ENCODE peak calls at places on chromosomes 3 and 15, in nine cellular contexts. W is WTC11, V is ovary, X is AG04450, U is adrenal gland, R is H9, Q is activated B cell treated with CpG ODN at 0.5 μM for 24 hours, Z is esophagus muscularis mucosa, Y is AG09309. E is an unnamed sample.

GRCh38 chr3:192422321-192422997 is 304.9 kb downstream of the FGF12 start:
- DNase-seq in Q (no peak), V (no peak), R (no peak), W (no peak), X (no peak), Y (no peak), U (no peak), Z (no peak), E (no peak)

GRCh38 chr3:169227911-169228310 is 435.6 kb downstream of the MECOM start:
- DNase-seq in Y (peak), V (no peak), X (no peak), Z (no peak), W (no peak), R (no peak), Q (no peak), U (no peak), E (no peak)

GRCh38 chr3:58013973-58014649 is 5.9 kb downstream of the FLNB start:
- DNase-seq in W (no peak), Y (peak), R (no peak), Q (no peak), U (no peak), V (peak), Z (no peak), X (peak), E (no peak)

GRCh38 chr15:78414608-78415250 is 23.3 kb upstream of the IREB2 start:
- DNase-seq in V (no peak), W (no peak), X (no peak), Z (no peak), U (no peak), Y (no peak), Q (no peak), R (no peak), E (no peak)

GRCh38 chr3:111861396-111861795 is 2.3 kb downstream of the PHLDB2 start:
- DNase-seq in R (no peak), Q (no peak), Y (no peak), Z (no peak), X (no peak), U (no peak), W (no peak), V (no peak), E (no peak)

GRCh38 chr3:5058463-5058862 is 63.6 kb upstream of the ARL8B start:
- DNase-seq in R (no peak), W (no peak), Z (no peak), X (no peak), Q (no peak), U (no peak), Y (peak), V (no peak), E (no peak)

GRCh38 chr3:184335661-184336483 is 1.5 kb upstream of the FAM131A start:
- DNase-seq in Y (no peak), Q (peak), V (peak), R (peak), W (peak), U (peak), X (no peak), Z (peak), E (peak)

GRCh38 chr3:105448338-105448982 is 81.8 kb downstream of the ALCAM start:
- DNase-seq in Y (no peak), X (no peak), Z (no peak), Q (no peak), W (no peak), R (no peak), U (no peak), V (no peak), E (no peak)

GRCh38 chr3:45642731-45643152 is 46.5 kb upstream of the SACM1L start:
- DNase-seq in R (no peak), Z (no peak), W (no peak), V (no peak), Q (no peak), X (no peak), U (no peak), Y (no peak), E (no peak)

GRCh38 chr3:155230382-155230781 is 63.1 kb downstream of the STRIT1 start:
- DNase-seq in V (no peak), Z (no peak), U (no peak), R (no peak), Q (no peak), W (no peak), Y (peak), X (no peak), E (no peak)

GRCh38 chr15:81889480-81889871 is 156.3 kb downstream of the MEX3B start:
- DNase-seq in Z (no peak), W (no peak), U (no peak), V (no peak), Y (no peak), X (no peak), R (no peak), Q (no peak), E (no peak)

GRCh38 chr3:45762647-45763330 is 33.5 kb downstream of the SLC6A20 start:
- DNase-seq in X (no peak), Z (no peak), Q (no peak), Y (no peak), W (no peak), U (no peak), R (no peak), V (no peak), E (no peak)

GRCh38 chr15:75171408-75171807 is 30.3 kb upstream of the C15orf39 start:
- DNase-seq in Y (peak), Z (no peak), Q (no peak), W (no peak), X (peak), U (no peak), R (no peak), V (no peak), E (no peak)

GRCh38 chr15:33860749-33861148 is 107.5 kb upstream of the CHRM5 start:
- DNase-seq in R (no peak), W (no peak), Q (no peak), Y (no peak), X (no peak), Z (peak), U (no peak), V (no peak), E (no peak)

GRCh38 chr3:99509224-99509623 is 129.2 kb upstream of the COL8A1 start:
- DNase-seq in R (no peak), Z (no peak), V (no peak), U (no peak), X (peak), Q (no peak), Y (peak), W (no peak), E (no peak)

GRCh38 chr15:82158811-82159210 is 103.7 kb downstream of the EFL1 start:
- DNase-seq in U (no peak), R (no peak), W (no peak), Z (no peak), Y (no peak), X (no peak), V (no peak), Q (no peak), E (no peak)

GRCh38 chr15:65376767-65377104 is 1.1 kb downstream of the IGDCC3 start:
- DNase-seq in X (no peak), W (no peak), V (no peak), R (peak), Y (no peak), Q (no peak), Z (no peak), U (no peak), E (no peak)

GRCh38 chr15:92020765-92021164 is 167.3 kb downstream of the SLCO3A1 start:
- DNase-seq in X (peak), Q (no peak), Y (peak), Z (no peak), R (no peak), W (no peak), V (no peak), U (no peak), E (no peak)

GRCh38 chr3:105866656-105867653 is 1.9 kb downstream of the CBLB start:
- DNase-seq in Q (no peak), Y (no peak), V (no peak), Z (no peak), R (no peak), X (no peak), W (no peak), U (no peak), E (peak)

GRCh38 chr3:76044601-76045600 is 259.6 kb upstream of the ZNF717 start:
- DNase-seq in X (no peak), U (no peak), V (no peak), Z (no peak), Y (no peak), Q (no peak), R (no peak), W (peak), E (peak)

DNA sequence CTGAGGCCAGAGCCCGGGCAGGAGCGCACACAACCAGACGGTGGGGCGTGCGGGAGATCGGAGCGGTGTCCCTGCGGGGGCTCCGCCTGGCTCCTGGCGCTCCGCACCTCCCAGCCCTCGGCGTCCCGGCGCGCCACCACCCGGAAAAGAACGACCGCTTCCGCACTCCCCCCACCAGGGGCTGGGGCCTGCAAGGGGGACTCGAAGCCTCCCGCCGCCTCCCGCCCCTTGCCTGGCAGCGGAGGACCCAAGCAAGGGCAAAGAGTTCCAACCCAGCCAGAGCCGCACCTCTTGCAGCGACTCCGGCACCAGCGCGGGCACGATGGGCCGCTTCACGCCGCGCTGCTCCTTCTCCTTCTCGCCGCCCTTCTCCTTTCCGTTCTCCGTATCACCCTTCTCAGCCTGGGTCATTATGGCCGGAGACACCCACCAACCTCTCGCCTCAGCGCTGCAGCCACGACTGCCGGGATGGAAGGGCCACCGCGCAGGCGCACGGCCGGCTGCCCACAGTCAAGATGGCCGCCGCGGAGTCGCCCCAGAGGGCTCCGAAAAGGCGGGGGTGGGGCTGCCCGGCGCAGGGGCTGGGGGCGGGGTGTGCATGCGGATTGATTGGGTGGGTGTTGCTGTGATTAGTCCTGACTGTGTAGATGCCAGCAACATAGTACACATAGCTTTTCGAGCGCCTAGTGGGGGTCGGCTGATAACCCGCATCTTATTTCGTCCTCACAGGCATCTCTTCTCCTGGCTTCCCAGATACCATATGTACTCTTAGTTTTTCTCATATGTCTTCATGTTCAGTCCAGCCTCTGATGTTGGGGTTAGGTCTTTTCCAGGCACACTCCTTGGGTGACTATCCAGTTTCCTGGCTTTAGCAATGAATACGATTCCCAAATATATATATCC is at the start of gene ACTR8:
- DNase-seq in V (peak), Z (peak), W (peak), Q (peak), U (peak), R (peak), Y (no peak), X (peak), E (peak)
- TF ChIP-seq CTCF in V (peak), Z (no peak), W (no peak), Q (no peak), U (peak), R (peak), Y (peak), X (peak), E (no peak)

GRCh38 chr15:72474466-72474911 is 359 bp downstream of the ARIH1 start:
- DNase-seq in V (no peak), X (no peak), U (no peak), Q (no peak), R (no peak), W (peak), Y (no peak), Z (no peak), E (no peak)

GRCh38 chr15:72472907-72473669 is 1.0 kb upstream of the ARIH1 start:
- DNase-seq in X (no peak), Z (no peak), R (no peak), U (no peak), W (no peak), Q (no peak), V (no peak), Y (no peak), E (no peak)

GRCh38 chr15:72475674-72476073 is 1.5 kb downstream of the ARIH1 start:
- DNase-seq in R (no peak), X (no peak), W (no peak), Z (no peak), U (no peak), V (no peak), Q (no peak), Y (no peak), E (no peak)

GRCh38 chr15:72474912-72475601 is 927 bp downstream of the ARIH1 start:
- DNase-seq in Y (no peak), W (peak), V (peak), R (peak), Q (peak), Z (peak), U (peak), X (peak), E (peak)

DNA sequence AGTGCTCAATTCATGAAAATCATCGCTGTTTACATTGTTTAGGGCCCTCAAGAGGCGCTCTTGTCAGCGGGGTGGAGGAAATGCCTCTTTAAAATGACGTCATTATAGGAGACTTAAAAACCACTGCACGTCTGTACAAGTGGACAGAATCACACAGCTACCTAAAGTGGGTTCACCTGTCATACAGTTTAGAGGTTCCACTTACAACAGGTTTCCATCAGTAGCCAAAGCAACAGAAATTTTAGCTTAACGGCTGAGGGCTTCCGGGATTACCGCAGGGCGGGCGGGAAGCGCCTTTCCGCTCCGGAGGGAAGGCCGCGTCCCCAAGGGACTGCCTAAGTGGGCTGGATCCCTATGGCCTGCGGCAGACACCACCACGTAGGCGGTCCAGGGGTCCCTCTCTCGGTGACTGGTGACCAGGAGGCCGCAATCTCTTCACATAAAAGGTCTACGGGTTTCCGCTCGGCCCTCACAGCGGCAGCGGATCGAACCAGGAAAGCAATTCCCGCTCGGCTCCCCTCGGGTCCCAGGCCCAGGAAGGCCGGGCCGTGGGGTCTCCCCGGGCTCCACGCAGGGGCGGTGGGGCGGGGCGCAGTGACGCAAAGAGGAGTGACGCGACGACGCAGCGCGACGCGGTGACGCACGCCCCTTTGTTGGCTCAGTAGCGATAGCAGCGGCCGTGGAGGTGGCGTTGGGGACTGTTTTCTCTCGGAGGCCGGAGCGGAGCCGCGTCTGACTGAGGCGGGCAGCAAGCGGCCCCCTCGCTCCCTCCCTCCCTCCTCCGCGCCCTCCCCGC is at the start of gene ARIH1:
- DNase-seq in Y (peak), Q (peak), R (peak), X (peak), W (peak), Z (peak), V (peak), U (peak), E (peak)
- TF ChIP-seq CTCF in Y (peak), Q (no peak), R (no peak), X (peak), W (no peak), Z (peak), V (peak), U (peak), E (peak)

DNA sequence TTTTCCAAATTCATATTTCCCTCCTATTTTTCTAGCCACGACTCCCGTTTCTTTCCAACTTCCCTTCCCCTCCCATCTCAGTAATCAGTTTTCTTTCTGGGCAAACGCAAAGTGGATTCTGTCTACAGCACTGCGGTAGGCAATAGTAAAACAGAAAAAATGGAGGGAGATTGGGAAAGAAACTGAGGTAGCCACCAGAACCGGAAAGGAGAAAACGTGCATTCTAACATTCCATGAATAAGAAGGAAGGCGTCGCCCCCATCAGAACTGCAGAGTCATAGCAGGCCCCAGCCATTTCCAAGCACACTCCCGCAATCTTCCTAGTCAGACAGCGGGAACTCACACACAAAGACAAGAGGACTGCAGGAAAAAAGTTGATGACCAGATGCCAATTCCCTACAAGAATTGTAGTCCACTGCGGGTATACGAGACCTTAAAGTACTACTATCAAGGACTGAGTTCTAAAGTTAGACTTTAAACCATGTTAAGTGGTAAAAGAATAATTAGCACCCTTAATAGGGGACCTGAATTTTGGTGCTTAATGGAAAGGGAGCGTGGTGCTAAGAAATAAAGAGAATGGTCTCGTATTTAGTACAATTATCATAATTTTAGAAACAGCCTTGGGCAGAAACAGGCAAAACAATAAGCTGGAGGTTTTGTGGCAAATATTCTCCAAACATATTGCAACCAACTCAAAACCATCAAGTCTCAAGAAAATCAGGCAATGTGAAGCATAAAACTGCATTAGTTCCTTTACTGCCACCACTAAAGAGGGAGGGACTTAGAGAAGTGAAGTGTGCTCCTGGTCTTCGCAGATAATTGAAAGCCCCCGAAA is 1.4 kb downstream of the PFN2 start:
- DNase-seq in W (peak), X (peak), V (peak), U (peak), Z (no peak), Q (no peak), Y (no peak), R (peak), E (no peak)
- TF ChIP-seq CTCF in W (no peak), X (peak), V (peak), U (no peak), Z (no peak), Q (no peak), Y (no peak), R (peak), E (no peak)

DNA sequence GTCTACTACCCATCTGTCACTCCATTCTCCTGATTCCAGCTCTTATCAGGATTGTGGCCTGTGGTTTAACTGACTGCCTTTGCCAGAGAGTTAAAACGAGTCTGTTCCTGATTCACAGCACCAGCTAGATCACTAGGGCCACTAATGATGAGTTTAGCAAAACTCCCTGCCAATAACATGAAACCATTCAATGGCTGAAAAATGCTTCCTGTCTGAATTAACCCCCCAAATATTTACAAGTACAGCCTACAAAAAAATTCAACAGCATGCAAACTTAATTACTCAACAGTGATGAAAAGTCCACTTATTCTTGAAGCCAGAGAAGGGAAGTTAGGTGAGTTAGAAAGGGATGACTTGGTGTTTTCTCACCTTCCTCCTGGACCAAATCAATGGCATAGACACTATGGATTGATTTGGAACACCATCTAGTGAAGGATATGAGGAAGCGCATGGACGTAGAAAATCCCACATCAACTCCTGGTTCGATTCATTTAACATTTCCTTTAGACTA is 141.4 kb downstream of the TGFBR2 start:
- DNase-seq in V (no peak), Z (no peak), Q (no peak), U (no peak), Y (peak), X (no peak), R (no peak), W (no peak), E (no peak)
- TF ChIP-seq CTCF in V (peak), Z (peak), Q (no peak), U (peak), Y (peak), X (peak), R (peak), W (no peak), E (no peak)

GRCh38 chr3:186208328-186208989 is 99.6 kb upstream of the ETV5 start:
- DNase-seq in Z (no peak), Q (no peak), V (no peak), X (no peak), Y (no peak), U (no peak), W (no peak), R (no peak), E (no peak)
- TF ChIP-seq CTCF in Z (no peak), Q (no peak), V (no peak), X (no peak), Y (no peak), U (no peak), W (no peak), R (peak), E (no peak)

DNA sequence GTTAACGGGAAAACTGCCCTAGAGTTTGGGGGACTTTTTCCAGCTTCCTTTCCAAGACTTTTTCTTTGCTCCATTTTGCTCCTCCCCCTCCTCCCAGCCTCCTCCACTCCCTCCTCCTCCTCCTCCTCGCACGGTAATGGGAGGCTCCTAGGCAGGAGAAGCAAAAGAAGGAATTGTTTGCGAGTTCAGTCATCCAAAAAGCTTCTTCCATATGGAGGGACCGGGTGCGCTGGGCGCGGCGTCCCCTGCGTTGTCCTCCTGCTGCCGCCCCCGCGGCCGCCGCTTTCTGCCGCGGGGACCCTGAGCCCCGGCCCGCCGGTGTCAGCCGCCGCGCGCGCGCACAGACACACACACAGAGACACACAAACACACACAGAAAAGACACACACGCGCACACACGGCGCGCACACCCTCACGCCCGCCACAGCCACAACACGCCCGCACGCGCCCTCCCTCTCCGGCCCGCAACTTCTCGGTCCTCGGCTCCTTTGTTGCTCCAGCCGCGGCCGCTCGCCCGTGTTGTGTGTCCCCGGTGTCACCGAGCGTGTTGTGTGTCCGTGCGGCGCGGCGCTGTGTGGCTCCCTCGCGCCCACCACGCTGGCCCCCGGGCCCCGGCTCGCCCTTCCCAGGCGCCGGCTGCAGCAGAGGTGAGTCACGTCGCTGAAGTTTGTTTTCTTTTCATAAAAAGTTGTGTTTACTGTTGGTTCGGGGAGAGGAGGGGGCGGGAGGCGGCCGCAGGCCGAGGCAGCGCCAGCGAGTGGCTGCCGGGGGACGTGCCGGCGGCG is at the start of gene BOC:
- DNase-seq in Y (no peak), Q (no peak), V (peak), X (no peak), R (peak), W (peak), U (no peak), Z (peak), E (peak)
- TF ChIP-seq CTCF in Y (no peak), Q (no peak), V (no peak), X (no peak), R (no peak), W (no peak), U (peak), Z (no peak), E (no peak)

GRCh38 chr3:135762188-135762853 is 203.2 kb upstream of the PPP2R3A start:
- DNase-seq in Z (no peak), Y (no peak), U (no peak), V (no peak), Q (no peak), R (peak), X (no peak), W (peak), E (no peak)
- TF ChIP-seq CTCF in Z (no peak), Y (no peak), U (no peak), V (no peak), Q (no peak), R (peak), X (no peak), W (no peak), E (no peak)

GRCh38 chr3:124351430-124352142 is 359.7 kb upstream of the ROPN1 start:
- DNase-seq in Q (no peak), W (peak), U (peak), Z (no peak), X (peak), R (peak), Y (peak), V (no peak), E (peak)
- TF ChIP-seq CTCF in Q (no peak), W (no peak), U (peak), Z (peak), X (peak), R (peak), Y (peak), V (no peak), E (peak)